ENCODE peak calls at places on chromosome 3, in seven cellular contexts. Q, X, J, M, R, G and W are unnamed samples.

GRCh38 chr3:100256724-100257123 is 4.1 kb upstream of the TBC1D23 start:
- DNase-seq in Q (peak), X (no peak), J (no peak), M (no peak), R (no peak), G (no peak), W (no peak)

GRCh38 chr3:42557849-42558248 is 23.9 kb downstream of the SEC22C start:
- DNase-seq in Q (no peak), X (no peak), J (peak), M (no peak), R (no peak), G (no peak), W (no peak)

GRCh38 chr3:62938583-62938982 is 63.4 kb upstream of the CADPS start:
- DNase-seq in Q (no peak), X (no peak), J (no peak), M (no peak), R (no peak), G (no peak), W (no peak)

GRCh38 chr3:10738688-10739372 is 77.2 kb upstream of the SLC6A11 start:
- DNase-seq in Q (peak), X (peak), J (peak), M (no peak), R (peak), G (peak), W (peak)

GRCh38 chr3:123739754-123740153 is 144.4 kb downstream of the MYLK start:
- DNase-seq in Q (peak), X (peak), J (no peak), M (peak), R (no peak), G (no peak), W (no peak)

GRCh38 chr3:98784666-98785600 is 21.8 kb downstream of the ST3GAL6 start:
- DNase-seq in Q (peak), X (peak), J (peak), M (peak), R (no peak), G (no peak), W (no peak)

GRCh38 chr3:13494463-13495350 is 14.6 kb downstream of the HDAC11 start:
- DNase-seq in Q (peak), X (no peak), J (peak), M (no peak), R (no peak), G (no peak), W (no peak)

GRCh38 chr3:142960322-142960850 is 3.1 kb downstream of the PAQR9 start:
- DNase-seq in Q (no peak), X (no peak), J (no peak), M (no peak), R (no peak), G (no peak), W (no peak)

GRCh38 chr3:195571361-195571760 is 12.4 kb downstream of the APOD start:
- DNase-seq in Q (no peak), X (no peak), J (no peak), M (no peak), R (no peak), G (no peak), W (no peak)

GRCh38 chr3:100875239-100875638 is 118.0 kb downstream of the ABI3BP start:
- DNase-seq in Q (peak), X (peak), J (no peak), M (no peak), R (no peak), G (no peak), W (no peak)

GRCh38 chr3:35224571-35225280 is 414.6 kb upstream of the ARPP21 start:
- DNase-seq in Q (no peak), X (peak), J (no peak), M (no peak), R (no peak), G (no peak), W (no peak)

GRCh38 chr3:68535782-68536181 is 396.6 kb downstream of the TAFA4 start:
- DNase-seq in Q (no peak), X (no peak), J (no peak), M (no peak), R (no peak), G (no peak), W (no peak)